ENCODE peak calls at places on chromosomes 16 and 17, in eight cellular contexts. One of them, this sample, is unnamed.

GRCh38 chr16:10539256-10539655 is 41.1 kb downstream of the EMP2 start:
- DNase-seq in mucosa of descending colon: no peak
- DNase-seq in heart right ventricle: no peak
- DNase-seq in breast epithelium: no peak
- DNase-seq in kidney: no peak
- DNase-seq in lung: no peak
- DNase-seq in neural progenitor cell: no peak
- DNase-seq in gastrocnemius medialis: no peak
- DNase-seq in this sample: no peak

GRCh38 chr17:70484496-70484895 is 315.2 kb downstream of the KCNJ2 start:
- DNase-seq in mucosa of descending colon: no peak
- DNase-seq in heart right ventricle: no peak
- DNase-seq in breast epithelium: no peak
- DNase-seq in kidney: peak; percentile 24
- DNase-seq in lung: no peak
- DNase-seq in neural progenitor cell: no peak
- DNase-seq in gastrocnemius medialis: no peak
- DNase-seq in this sample: no peak

GRCh38 chr17:31533546-31534155 is 142.2 kb downstream of the RAB11FIP4 start:
- DNase-seq in mucosa of descending colon: no peak
- DNase-seq in heart right ventricle: no peak
- DNase-seq in breast epithelium: no peak
- DNase-seq in kidney: peak; percentile 75
- DNase-seq in lung: no peak
- DNase-seq in neural progenitor cell: peak; percentile 66
- DNase-seq in gastrocnemius medialis: no peak
- DNase-seq in this sample: no peak

GRCh38 chr16:4762205-4762604 is 4.8 kb downstream of the ZNF500 start:
- DNase-seq in mucosa of descending colon: no peak
- DNase-seq in heart right ventricle: no peak
- DNase-seq in breast epithelium: no peak
- DNase-seq in kidney: no peak
- DNase-seq in lung: no peak
- DNase-seq in neural progenitor cell: no peak
- DNase-seq in gastrocnemius medialis: no peak
- DNase-seq in this sample: no peak

GRCh38 chr16:50866806-50867205 is 124.9 kb downstream of the CYLD start:
- DNase-seq in mucosa of descending colon: no peak
- DNase-seq in heart right ventricle: no peak
- DNase-seq in breast epithelium: no peak
- DNase-seq in kidney: no peak
- DNase-seq in lung: no peak
- DNase-seq in neural progenitor cell: no peak
- DNase-seq in gastrocnemius medialis: no peak
- DNase-seq in this sample: no peak

GRCh38 chr17:31479009-31479408 is 87.5 kb downstream of the RAB11FIP4 start:
- DNase-seq in mucosa of descending colon: no peak
- DNase-seq in heart right ventricle: no peak
- DNase-seq in breast epithelium: no peak
- DNase-seq in kidney: no peak
- DNase-seq in lung: no peak
- DNase-seq in neural progenitor cell: no peak
- DNase-seq in gastrocnemius medialis: no peak
- DNase-seq in this sample: no peak

GRCh38 chr17:1606352-1606985 is 22.2 kb downstream of the SLC43A2 start:
- DNase-seq in mucosa of descending colon: no peak
- DNase-seq in heart right ventricle: no peak
- DNase-seq in breast epithelium: no peak
- DNase-seq in kidney: no peak
- DNase-seq in lung: no peak
- DNase-seq in neural progenitor cell: no peak
- DNase-seq in gastrocnemius medialis: no peak
- DNase-seq in this sample: no peak

GRCh38 chr17:70767102-70767701 is 597.9 kb downstream of the KCNJ2 start:
- DNase-seq in mucosa of descending colon: no peak
- DNase-seq in heart right ventricle: no peak
- DNase-seq in breast epithelium: no peak
- DNase-seq in kidney: no peak
- DNase-seq in lung: no peak
- DNase-seq in neural progenitor cell: peak; percentile 53
- DNase-seq in gastrocnemius medialis: no peak
- DNase-seq in this sample: no peak

GRCh38 chr17:46772879-46773620 is 45.4 kb downstream of the WNT3 start:
- DNase-seq in mucosa of descending colon: no peak
- DNase-seq in heart right ventricle: no peak
- DNase-seq in breast epithelium: no peak
- DNase-seq in kidney: peak; percentile 55
- DNase-seq in lung: no peak
- DNase-seq in neural progenitor cell: no peak
- DNase-seq in gastrocnemius medialis: no peak
- DNase-seq in this sample: no peak

GRCh38 chr17:78300962-78301820 is 58.7 kb downstream of the SOCS3 start:
- DNase-seq in mucosa of descending colon: no peak
- DNase-seq in heart right ventricle: no peak
- DNase-seq in breast epithelium: no peak
- DNase-seq in kidney: no peak
- DNase-seq in lung: no peak
- DNase-seq in neural progenitor cell: no peak
- DNase-seq in gastrocnemius medialis: no peak
- DNase-seq in this sample: no peak

GRCh38 chr16:70638814-70639792 is 7.3 kb upstream of the IL34 start:
- DNase-seq in mucosa of descending colon: no peak
- DNase-seq in heart right ventricle: no peak
- DNase-seq in breast epithelium: no peak
- DNase-seq in kidney: no peak
- DNase-seq in lung: no peak
- DNase-seq in neural progenitor cell: no peak
- DNase-seq in gastrocnemius medialis: no peak
- DNase-seq in this sample: no peak

GRCh38 chr16:81443688-81444447 is 740 bp upstream of the CMIP start:
- DNase-seq in mucosa of descending colon: peak; percentile 77
- DNase-seq in heart right ventricle: no peak
- DNase-seq in breast epithelium: peak; percentile 58
- DNase-seq in kidney: peak; percentile 87
- DNase-seq in lung: no peak
- DNase-seq in neural progenitor cell: no peak
- DNase-seq in gastrocnemius medialis: no peak
- DNase-seq in this sample: no peak

GRCh38 chr16:67900156-67900555 is 7.1 kb downstream of the PSKH1 start:
- DNase-seq in mucosa of descending colon: no peak
- DNase-seq in heart right ventricle: no peak
- DNase-seq in breast epithelium: no peak
- DNase-seq in kidney: no peak
- DNase-seq in lung: no peak
- DNase-seq in neural progenitor cell: no peak
- DNase-seq in gastrocnemius medialis: no peak
- DNase-seq in this sample: no peak

DNA sequence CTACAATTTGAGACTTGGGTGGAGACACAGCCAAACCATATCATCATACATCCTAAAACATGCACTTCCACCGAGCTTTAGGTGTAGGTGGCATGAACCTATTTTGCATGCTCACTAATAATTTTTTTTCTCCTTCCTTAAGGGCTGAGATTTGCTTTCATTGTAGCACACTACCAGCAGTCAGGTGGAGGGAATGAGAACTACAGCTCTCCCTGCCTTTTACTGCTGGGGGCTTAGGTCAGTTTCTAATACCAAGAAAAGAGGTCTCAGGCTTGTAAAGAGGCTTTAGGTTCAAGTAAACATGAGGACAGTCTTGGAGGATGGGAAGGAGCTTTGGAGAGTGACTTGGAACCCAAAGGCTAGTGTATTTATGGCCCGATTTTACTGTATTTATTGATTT is 22.0 kb downstream of the CFAP20 start:
- DNase-seq in mucosa of descending colon: no peak
- DNase-seq in heart right ventricle: no peak
- DNase-seq in breast epithelium: no peak
- DNase-seq in kidney: no peak
- DNase-seq in lung: no peak
- DNase-seq in neural progenitor cell: no peak
- DNase-seq in gastrocnemius medialis: no peak
- DNase-seq in this sample: no peak
- TF ChIP-seq CTCF in mucosa of descending colon: no peak
- TF ChIP-seq CTCF in heart right ventricle: no peak
- TF ChIP-seq CTCF in breast epithelium: no peak
- TF ChIP-seq CTCF in kidney: no peak
- TF ChIP-seq CTCF in lung: no peak
- TF ChIP-seq CTCF in neural progenitor cell: no peak
- TF ChIP-seq CTCF in gastrocnemius medialis: no peak
- TF ChIP-seq CTCF in this sample: no peak

GRCh38 chr16:89048087-89048729 is 45.4 kb upstream of the ACSF3 start:
- DNase-seq in mucosa of descending colon: peak; percentile 21
- DNase-seq in heart right ventricle: no peak
- DNase-seq in breast epithelium: no peak
- DNase-seq in kidney: peak; percentile 64
- DNase-seq in lung: no peak
- DNase-seq in neural progenitor cell: peak; percentile 43
- DNase-seq in gastrocnemius medialis: no peak
- DNase-seq in this sample: no peak

GRCh38 chr16:89046491-89046890 is 47.2 kb upstream of the ACSF3 start:
- DNase-seq in mucosa of descending colon: peak; percentile 15
- DNase-seq in heart right ventricle: no peak
- DNase-seq in breast epithelium: no peak
- DNase-seq in kidney: no peak
- DNase-seq in lung: no peak
- DNase-seq in neural progenitor cell: no peak
- DNase-seq in gastrocnemius medialis: no peak
- DNase-seq in this sample: no peak

GRCh38 chr16:89048871-89049422 is 44.7 kb upstream of the ACSF3 start:
- DNase-seq in mucosa of descending colon: peak; percentile 19
- DNase-seq in heart right ventricle: no peak
- DNase-seq in breast epithelium: no peak
- DNase-seq in kidney: peak; percentile 64
- DNase-seq in lung: no peak
- DNase-seq in neural progenitor cell: no peak
- DNase-seq in gastrocnemius medialis: no peak
- DNase-seq in this sample: no peak

GRCh38 chr16:89045881-89046280 is 47.8 kb upstream of the ACSF3 start:
- DNase-seq in mucosa of descending colon: no peak
- DNase-seq in heart right ventricle: no peak
- DNase-seq in breast epithelium: no peak
- DNase-seq in kidney: no peak
- DNase-seq in lung: no peak
- DNase-seq in neural progenitor cell: no peak
- DNase-seq in gastrocnemius medialis: no peak
- DNase-seq in this sample: no peak

DNA sequence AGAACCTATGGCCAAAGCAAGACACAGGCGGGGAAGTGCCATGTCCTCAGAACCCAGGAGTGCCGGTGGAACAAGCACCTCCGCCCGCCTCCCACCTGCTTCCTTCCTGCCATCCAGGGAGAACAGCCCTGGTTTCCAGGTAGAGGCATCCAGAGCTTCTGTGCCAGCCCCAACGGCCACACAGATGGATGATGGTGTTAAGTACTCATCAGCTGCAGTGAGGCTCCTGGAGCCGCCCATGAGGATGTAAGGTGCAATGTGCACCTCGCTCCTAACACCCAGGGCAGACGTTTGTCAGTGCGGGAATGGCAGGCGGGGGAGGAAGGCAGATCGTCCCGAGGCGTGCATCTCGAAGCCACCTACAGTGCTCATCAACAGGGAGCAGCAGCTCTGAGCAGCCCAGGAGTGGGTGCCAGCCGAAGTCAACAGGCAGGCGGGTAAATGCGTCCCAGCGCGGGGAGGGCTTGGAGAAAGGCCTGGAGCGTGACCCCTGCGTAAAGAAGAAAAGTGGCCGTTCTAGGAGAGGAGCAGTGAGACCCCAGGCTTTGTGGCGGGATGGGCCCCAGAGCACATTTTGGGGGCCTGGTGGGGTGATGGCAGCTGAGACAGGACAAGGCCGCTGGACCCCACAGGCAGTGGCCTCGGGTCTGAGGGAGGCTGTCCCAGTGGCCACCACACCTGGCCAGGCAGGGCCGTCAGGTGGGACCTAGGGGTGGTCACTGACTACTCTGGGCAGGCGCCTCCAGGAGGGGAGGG is 46.1 kb upstream of the ACSF3 start:
- DNase-seq in mucosa of descending colon: peak; percentile 24
- DNase-seq in heart right ventricle: no peak
- DNase-seq in breast epithelium: no peak
- DNase-seq in kidney: peak; percentile 57
- DNase-seq in lung: no peak
- DNase-seq in neural progenitor cell: no peak
- DNase-seq in gastrocnemius medialis: no peak
- DNase-seq in this sample: no peak
- H3K4me1 ChIP-seq in mucosa of descending colon: peaks cover 6% of the 10 kb centered on the region
- H3K4me1 ChIP-seq in heart right ventricle: no peaks in the 10 kb centered on the region
- H3K4me1 ChIP-seq in breast epithelium: no peaks in the 10 kb centered on the region
- H3K4me1 ChIP-seq in kidney: no peaks in the 10 kb centered on the region
- H3K4me1 ChIP-seq in lung: no peaks in the 10 kb centered on the region
- H3K4me1 ChIP-seq in neural progenitor cell: peaks cover 6% of the 10 kb centered on the region
- H3K4me1 ChIP-seq in gastrocnemius medialis: no peaks in the 10 kb centered on the region
- H3K4me1 ChIP-seq in this sample: peaks cover 10% of the 10 kb centered on the region

GRCh38 chr17:33651631-33652030 is 358.5 kb upstream of the ASIC2 start:
- DNase-seq in mucosa of descending colon: no peak
- DNase-seq in heart right ventricle: no peak
- DNase-seq in breast epithelium: no peak
- DNase-seq in kidney: no peak
- DNase-seq in lung: no peak
- DNase-seq in neural progenitor cell: no peak
- DNase-seq in gastrocnemius medialis: no peak
- DNase-seq in this sample: no peak
- TF ChIP-seq CTCF in mucosa of descending colon: no peak
- TF ChIP-seq CTCF in heart right ventricle: no peak
- TF ChIP-seq CTCF in breast epithelium: no peak
- TF ChIP-seq CTCF in kidney: no peak
- TF ChIP-seq CTCF in lung: no peak
- TF ChIP-seq CTCF in neural progenitor cell: peak; percentile 40
- TF ChIP-seq CTCF in gastrocnemius medialis: no peak
- TF ChIP-seq CTCF in this sample: no peak

GRCh38 chr16:28983644-28984043 is 1.2 kb upstream of the LAT start:
- DNase-seq in mucosa of descending colon: no peak
- DNase-seq in heart right ventricle: no peak
- DNase-seq in breast epithelium: no peak
- DNase-seq in kidney: no peak
- DNase-seq in lung: no peak
- DNase-seq in neural progenitor cell: no peak
- DNase-seq in gastrocnemius medialis: no peak
- DNase-seq in this sample: no peak

GRCh38 chr16:28980929-28981328 is 3.9 kb upstream of the LAT start:
- DNase-seq in mucosa of descending colon: no peak
- DNase-seq in heart right ventricle: no peak
- DNase-seq in breast epithelium: no peak
- DNase-seq in kidney: no peak
- DNase-seq in lung: no peak
- DNase-seq in neural progenitor cell: no peak
- DNase-seq in gastrocnemius medialis: no peak
- DNase-seq in this sample: no peak

GRCh38 chr16:28981517-28981916 is 3.3 kb upstream of the LAT start:
- DNase-seq in mucosa of descending colon: peak; percentile 40
- DNase-seq in heart right ventricle: no peak
- DNase-seq in breast epithelium: no peak
- DNase-seq in kidney: no peak
- DNase-seq in lung: no peak
- DNase-seq in neural progenitor cell: peak; percentile 29
- DNase-seq in gastrocnemius medialis: no peak
- DNase-seq in this sample: no peak

GRCh38 chr16:28982949-28983348 is 1.9 kb upstream of the LAT start:
- DNase-seq in mucosa of descending colon: no peak
- DNase-seq in heart right ventricle: no peak
- DNase-seq in breast epithelium: no peak
- DNase-seq in kidney: no peak
- DNase-seq in lung: no peak
- DNase-seq in neural progenitor cell: no peak
- DNase-seq in gastrocnemius medialis: no peak
- DNase-seq in this sample: no peak

GRCh38 chr16:28982418-28982817 is 2.4 kb upstream of the LAT start:
- DNase-seq in mucosa of descending colon: no peak
- DNase-seq in heart right ventricle: no peak
- DNase-seq in breast epithelium: no peak
- DNase-seq in kidney: no peak
- DNase-seq in lung: no peak
- DNase-seq in neural progenitor cell: no peak
- DNase-seq in gastrocnemius medialis: no peak
- DNase-seq in this sample: no peak
- H3K4me1 ChIP-seq in mucosa of descending colon: no peaks in the 10 kb centered on the region
- H3K4me1 ChIP-seq in heart right ventricle: no peaks in the 10 kb centered on the region
- H3K4me1 ChIP-seq in breast epithelium: no peaks in the 10 kb centered on the region
- H3K4me1 ChIP-seq in kidney: no peaks in the 10 kb centered on the region
- H3K4me1 ChIP-seq in lung: no peaks in the 10 kb centered on the region
- H3K4me1 ChIP-seq in neural progenitor cell: no peaks in the 10 kb centered on the region
- H3K4me1 ChIP-seq in gastrocnemius medialis: no peaks in the 10 kb centered on the region
- H3K4me1 ChIP-seq in this sample: no peaks in the 10 kb centered on the region

This sample was measured in vagina.